ENCODE peak calls at places on chromosome 6, in ten cellular contexts. One of them, this sample, is unnamed.

GRCh38 chr6:111614833-111615582 is 9.3 kb upstream of the TRAF3IP2 start:
- DNase-seq in brain pericyte: no peak
- DNase-seq in CD8-positive, alpha-beta T cell: no peak
- DNase-seq in EH: no peak
- DNase-seq in NCI-H2171: no peak
- DNase-seq in stimulated activated CD8-positive, alpha-beta memory T cell treated with anti-CD3 and anti-CD28 coated beads, Interleukin-7, amount 100 ng/mL, for 1 hour: no peak
- DNase-seq in MM.1S: no peak
- DNase-seq in cardiac fibroblast: no peak
- DNase-seq in activated CD8-positive, alpha-beta memory T cell treated with anti-CD3 and anti-CD28 coated beads, Interleukin-2, amount 50 U/mL, for 4 hours: no peak
- DNase-seq in NCI-H510A treated with DMSO at 0.1 percent for 48 hours: no peak
- DNase-seq in this sample: no peak

GRCh38 chr6:32436995-32437836 is 2.5 kb upstream of the HLA-DRA start:
- DNase-seq in brain pericyte: no peak
- DNase-seq in activated CD8-positive, alpha-beta memory T cell treated with anti-CD3 and anti-CD28 coated beads, Interleukin-2, amount 50 U/mL, for 4 hours: no peak
- DNase-seq in NCI-H510A treated with DMSO at 0.1 percent for 48 hours: no peak
- DNase-seq in CD8-positive, alpha-beta T cell: no peak
- DNase-seq in cardiac fibroblast: peak; percentile 35
- DNase-seq in NCI-H2171: no peak
- DNase-seq in MM.1S: peak; percentile 76
- DNase-seq in EH: peak; percentile 12
- DNase-seq in stimulated activated CD8-positive, alpha-beta memory T cell treated with anti-CD3 and anti-CD28 coated beads, Interleukin-7, amount 100 ng/mL, for 1 hour: no peak
- DNase-seq in this sample: no peak

GRCh38 chr6:41728073-41728936 is 7.1 kb downstream of the TFEB start:
- DNase-seq in CD8-positive, alpha-beta T cell: no peak
- DNase-seq in MM.1S: no peak
- DNase-seq in stimulated activated CD8-positive, alpha-beta memory T cell treated with anti-CD3 and anti-CD28 coated beads, Interleukin-7, amount 100 ng/mL, for 1 hour: no peak
- DNase-seq in NCI-H510A treated with DMSO at 0.1 percent for 48 hours: peak; percentile 97
- DNase-seq in brain pericyte: no peak
- DNase-seq in NCI-H2171: peak; percentile 9
- DNase-seq in activated CD8-positive, alpha-beta memory T cell treated with anti-CD3 and anti-CD28 coated beads, Interleukin-2, amount 50 U/mL, for 4 hours: no peak
- DNase-seq in EH: no peak
- DNase-seq in cardiac fibroblast: no peak
- DNase-seq in this sample: no peak

GRCh38 chr6:5511924-5512323 is 250.6 kb downstream of the FARS2 start:
- DNase-seq in EH: peak; percentile 92
- DNase-seq in MM.1S: no peak
- DNase-seq in NCI-H510A treated with DMSO at 0.1 percent for 48 hours: no peak
- DNase-seq in activated CD8-positive, alpha-beta memory T cell treated with anti-CD3 and anti-CD28 coated beads, Interleukin-2, amount 50 U/mL, for 4 hours: no peak
- DNase-seq in stimulated activated CD8-positive, alpha-beta memory T cell treated with anti-CD3 and anti-CD28 coated beads, Interleukin-7, amount 100 ng/mL, for 1 hour: no peak
- DNase-seq in brain pericyte: no peak
- DNase-seq in cardiac fibroblast: peak; percentile 88
- DNase-seq in CD8-positive, alpha-beta T cell: no peak
- DNase-seq in NCI-H2171: no peak
- DNase-seq in this sample: no peak

GRCh38 chr6:146339716-146340115 is 203.9 kb upstream of the RAB32 start:
- DNase-seq in CD8-positive, alpha-beta T cell: no peak
- DNase-seq in NCI-H2171: no peak
- DNase-seq in cardiac fibroblast: no peak
- DNase-seq in NCI-H510A treated with DMSO at 0.1 percent for 48 hours: no peak
- DNase-seq in activated CD8-positive, alpha-beta memory T cell treated with anti-CD3 and anti-CD28 coated beads, Interleukin-2, amount 50 U/mL, for 4 hours: no peak
- DNase-seq in brain pericyte: no peak
- DNase-seq in MM.1S: no peak
- DNase-seq in stimulated activated CD8-positive, alpha-beta memory T cell treated with anti-CD3 and anti-CD28 coated beads, Interleukin-7, amount 100 ng/mL, for 1 hour: no peak
- DNase-seq in EH: peak; percentile 11
- DNase-seq in this sample: peak; percentile 24

GRCh38 chr6:37175332-37176267 is 5.6 kb downstream of the PIM1 start:
- DNase-seq in MM.1S: peak; percentile 83
- DNase-seq in cardiac fibroblast: peak; percentile 27
- DNase-seq in EH: no peak
- DNase-seq in brain pericyte: no peak
- DNase-seq in stimulated activated CD8-positive, alpha-beta memory T cell treated with anti-CD3 and anti-CD28 coated beads, Interleukin-7, amount 100 ng/mL, for 1 hour: no peak
- DNase-seq in CD8-positive, alpha-beta T cell: no peak
- DNase-seq in NCI-H510A treated with DMSO at 0.1 percent for 48 hours: no peak
- DNase-seq in NCI-H2171: no peak
- DNase-seq in activated CD8-positive, alpha-beta memory T cell treated with anti-CD3 and anti-CD28 coated beads, Interleukin-2, amount 50 U/mL, for 4 hours: no peak
- DNase-seq in this sample: no peak

GRCh38 chr6:156949376-156949775 is 172.2 kb downstream of the ARID1B start:
- DNase-seq in MM.1S: no peak
- DNase-seq in brain pericyte: no peak
- DNase-seq in NCI-H2171: no peak
- DNase-seq in EH: peak; percentile 84
- DNase-seq in stimulated activated CD8-positive, alpha-beta memory T cell treated with anti-CD3 and anti-CD28 coated beads, Interleukin-7, amount 100 ng/mL, for 1 hour: no peak
- DNase-seq in cardiac fibroblast: peak; percentile 62
- DNase-seq in CD8-positive, alpha-beta T cell: no peak
- DNase-seq in NCI-H510A treated with DMSO at 0.1 percent for 48 hours: no peak
- DNase-seq in activated CD8-positive, alpha-beta memory T cell treated with anti-CD3 and anti-CD28 coated beads, Interleukin-2, amount 50 U/mL, for 4 hours: no peak
- DNase-seq in this sample: no peak

GRCh38 chr6:135233676-135234491 is 52.8 kb downstream of the MYB start:
- DNase-seq in brain pericyte: no peak
- DNase-seq in cardiac fibroblast: no peak
- DNase-seq in NCI-H2171: peak; percentile 46
- DNase-seq in EH: no peak
- DNase-seq in CD8-positive, alpha-beta T cell: no peak
- DNase-seq in MM.1S: peak; percentile 61
- DNase-seq in activated CD8-positive, alpha-beta memory T cell treated with anti-CD3 and anti-CD28 coated beads, Interleukin-2, amount 50 U/mL, for 4 hours: no peak
- DNase-seq in stimulated activated CD8-positive, alpha-beta memory T cell treated with anti-CD3 and anti-CD28 coated beads, Interleukin-7, amount 100 ng/mL, for 1 hour: no peak
- DNase-seq in NCI-H510A treated with DMSO at 0.1 percent for 48 hours: peak; percentile 12
- DNase-seq in this sample: no peak

GRCh38 chr6:436308-437041 is 44.9 kb downstream of the IRF4 start:
- DNase-seq in NCI-H2171: no peak
- DNase-seq in CD8-positive, alpha-beta T cell: no peak
- DNase-seq in activated CD8-positive, alpha-beta memory T cell treated with anti-CD3 and anti-CD28 coated beads, Interleukin-2, amount 50 U/mL, for 4 hours: peak; percentile 8
- DNase-seq in brain pericyte: no peak
- DNase-seq in EH: peak; percentile 45
- DNase-seq in stimulated activated CD8-positive, alpha-beta memory T cell treated with anti-CD3 and anti-CD28 coated beads, Interleukin-7, amount 100 ng/mL, for 1 hour: no peak
- DNase-seq in MM.1S: no peak
- DNase-seq in NCI-H510A treated with DMSO at 0.1 percent for 48 hours: no peak
- DNase-seq in cardiac fibroblast: peak; percentile 24
- DNase-seq in this sample: no peak

GRCh38 chr6:20426177-20427082 is 24.8 kb downstream of the E2F3 start:
- DNase-seq in NCI-H510A treated with DMSO at 0.1 percent for 48 hours: no peak
- DNase-seq in brain pericyte: no peak
- DNase-seq in stimulated activated CD8-positive, alpha-beta memory T cell treated with anti-CD3 and anti-CD28 coated beads, Interleukin-7, amount 100 ng/mL, for 1 hour: no peak
- DNase-seq in CD8-positive, alpha-beta T cell: no peak
- DNase-seq in activated CD8-positive, alpha-beta memory T cell treated with anti-CD3 and anti-CD28 coated beads, Interleukin-2, amount 50 U/mL, for 4 hours: no peak
- DNase-seq in EH: no peak
- DNase-seq in cardiac fibroblast: no peak
- DNase-seq in MM.1S: no peak
- DNase-seq in NCI-H2171: no peak
- DNase-seq in this sample: no peak

GRCh38 chr6:18492957-18493356 is 105.8 kb downstream of the RNF144B start:
- DNase-seq in MM.1S: no peak
- DNase-seq in NCI-H510A treated with DMSO at 0.1 percent for 48 hours: no peak
- DNase-seq in EH: no peak
- DNase-seq in cardiac fibroblast: no peak
- DNase-seq in stimulated activated CD8-positive, alpha-beta memory T cell treated with anti-CD3 and anti-CD28 coated beads, Interleukin-7, amount 100 ng/mL, for 1 hour: no peak
- DNase-seq in CD8-positive, alpha-beta T cell: no peak
- DNase-seq in brain pericyte: no peak
- DNase-seq in activated CD8-positive, alpha-beta memory T cell treated with anti-CD3 and anti-CD28 coated beads, Interleukin-2, amount 50 U/mL, for 4 hours: no peak
- DNase-seq in NCI-H2171: no peak
- DNase-seq in this sample: no peak

GRCh38 chr6:133804263-133804662 is 84.7 kb upstream of the TCF21 start:
- DNase-seq in stimulated activated CD8-positive, alpha-beta memory T cell treated with anti-CD3 and anti-CD28 coated beads, Interleukin-7, amount 100 ng/mL, for 1 hour: no peak
- DNase-seq in cardiac fibroblast: peak; percentile 85
- DNase-seq in EH: no peak
- DNase-seq in brain pericyte: no peak
- DNase-seq in NCI-H2171: no peak
- DNase-seq in CD8-positive, alpha-beta T cell: no peak
- DNase-seq in MM.1S: no peak
- DNase-seq in NCI-H510A treated with DMSO at 0.1 percent for 48 hours: no peak
- DNase-seq in activated CD8-positive, alpha-beta memory T cell treated with anti-CD3 and anti-CD28 coated beads, Interleukin-2, amount 50 U/mL, for 4 hours: no peak
- DNase-seq in this sample: peak; percentile 27

GRCh38 chr6:77415706-77416105 is 47.6 kb downstream of the HTR1B start:
- DNase-seq in cardiac fibroblast: no peak
- DNase-seq in CD8-positive, alpha-beta T cell: no peak
- DNase-seq in NCI-H510A treated with DMSO at 0.1 percent for 48 hours: no peak
- DNase-seq in NCI-H2171: no peak
- DNase-seq in brain pericyte: no peak
- DNase-seq in EH: no peak
- DNase-seq in activated CD8-positive, alpha-beta memory T cell treated with anti-CD3 and anti-CD28 coated beads, Interleukin-2, amount 50 U/mL, for 4 hours: no peak
- DNase-seq in stimulated activated CD8-positive, alpha-beta memory T cell treated with anti-CD3 and anti-CD28 coated beads, Interleukin-7, amount 100 ng/mL, for 1 hour: no peak
- DNase-seq in MM.1S: no peak
- DNase-seq in this sample: no peak

GRCh38 chr6:133726188-133726587 is 162.7 kb upstream of the TCF21 start:
- DNase-seq in NCI-H510A treated with DMSO at 0.1 percent for 48 hours: no peak
- DNase-seq in stimulated activated CD8-positive, alpha-beta memory T cell treated with anti-CD3 and anti-CD28 coated beads, Interleukin-7, amount 100 ng/mL, for 1 hour: no peak
- DNase-seq in brain pericyte: no peak
- DNase-seq in EH: no peak
- DNase-seq in CD8-positive, alpha-beta T cell: no peak
- DNase-seq in MM.1S: no peak
- DNase-seq in cardiac fibroblast: no peak
- DNase-seq in NCI-H2171: no peak
- DNase-seq in activated CD8-positive, alpha-beta memory T cell treated with anti-CD3 and anti-CD28 coated beads, Interleukin-2, amount 50 U/mL, for 4 hours: no peak
- DNase-seq in this sample: no peak

GRCh38 chr6:26223677-26224546 is 136.7 kb downstream of the HFE start:
- DNase-seq in stimulated activated CD8-positive, alpha-beta memory T cell treated with anti-CD3 and anti-CD28 coated beads, Interleukin-7, amount 100 ng/mL, for 1 hour: no peak
- DNase-seq in MM.1S: peak; percentile 94
- DNase-seq in brain pericyte: peak; percentile 79
- DNase-seq in NCI-H2171: peak; percentile 86
- DNase-seq in EH: peak; percentile 96
- DNase-seq in NCI-H510A treated with DMSO at 0.1 percent for 48 hours: peak; percentile 98
- DNase-seq in CD8-positive, alpha-beta T cell: peak; percentile 51
- DNase-seq in activated CD8-positive, alpha-beta memory T cell treated with anti-CD3 and anti-CD28 coated beads, Interleukin-2, amount 50 U/mL, for 4 hours: peak; percentile 55
- DNase-seq in cardiac fibroblast: peak; percentile 96
- DNase-seq in this sample: peak; percentile 77

GRCh38 chr6:19759117-19759880 is 77.9 kb upstream of the ID4 start:
- DNase-seq in NCI-H2171: no peak
- DNase-seq in activated CD8-positive, alpha-beta memory T cell treated with anti-CD3 and anti-CD28 coated beads, Interleukin-2, amount 50 U/mL, for 4 hours: no peak
- DNase-seq in NCI-H510A treated with DMSO at 0.1 percent for 48 hours: no peak
- DNase-seq in MM.1S: no peak
- DNase-seq in brain pericyte: no peak
- DNase-seq in stimulated activated CD8-positive, alpha-beta memory T cell treated with anti-CD3 and anti-CD28 coated beads, Interleukin-7, amount 100 ng/mL, for 1 hour: no peak
- DNase-seq in EH: peak; percentile 88
- DNase-seq in CD8-positive, alpha-beta T cell: no peak
- DNase-seq in cardiac fibroblast: peak; percentile 56
- DNase-seq in this sample: no peak

GRCh38 chr6:16602035-16602434 is 159.2 kb downstream of the ATXN1 start:
- DNase-seq in NCI-H2171: no peak
- DNase-seq in cardiac fibroblast: no peak
- DNase-seq in CD8-positive, alpha-beta T cell: no peak
- DNase-seq in NCI-H510A treated with DMSO at 0.1 percent for 48 hours: no peak
- DNase-seq in EH: no peak
- DNase-seq in activated CD8-positive, alpha-beta memory T cell treated with anti-CD3 and anti-CD28 coated beads, Interleukin-2, amount 50 U/mL, for 4 hours: no peak
- DNase-seq in MM.1S: no peak
- DNase-seq in stimulated activated CD8-positive, alpha-beta memory T cell treated with anti-CD3 and anti-CD28 coated beads, Interleukin-7, amount 100 ng/mL, for 1 hour: no peak
- DNase-seq in brain pericyte: no peak
- DNase-seq in this sample: no peak

This sample was measured in pulmonary artery endothelial cell.